ENCODE peak calls at places on chromosome 5, in five cellular contexts. X is pons; H is activated naive CD4-positive, alpha-beta T cell; Y is stimulated activated naive CD8-positive, alpha-beta T cell treated with anti-CD3 and anti-CD28 coated beads, Interleukin-15, Interleukin-2, amounts not matched to agents 100 U/mL and 50 U/mL, for 24 hours; A is skeletal muscle cell. M is an unnamed sample.
A peak's percentile ranks its signal among the peaks of the same experiment; 100 is the strongest.

GRCh38 chr5:178420424-178420823 is 169.8 kb downstream of the COL23A1 start:
- DNase-seq in H (no peak), X (no peak), A (no peak), Y (no peak), M (no peak)

GRCh38 chr5:31427013-31427783 is 104.7 kb downstream of the DROSHA start:
- DNase-seq in H (no peak), X (no peak), Y (no peak), A (no peak), M (no peak)

GRCh38 chr5:158992104-158992740 is 107.5 kb downstream of the EBF1 start:
- DNase-seq in X (no peak), A (peak; percentile 90), Y (no peak), H (no peak), M (no peak)

GRCh38 chr5:8749556-8749955 is 796.3 kb downstream of the SEMA5A start:
- DNase-seq in Y (no peak), X (no peak), A (no peak), H (no peak), M (no peak)

GRCh38 chr5:5356765-5357164 is 65.7 kb upstream of the ICE1 start:
- DNase-seq in H (no peak), Y (no peak), A (no peak), X (no peak), M (no peak)

GRCh38 chr5:175685701-175686350 is 28.0 kb downstream of the HRH2 start:
- DNase-seq in X (no peak), H (no peak), Y (no peak), A (no peak), M (no peak)

GRCh38 chr5:145295236-145295635 is 539.9 kb downstream of the PRELID2 start:
- DNase-seq in A (no peak), Y (no peak), X (no peak), H (no peak), M (no peak)

GRCh38 chr5:133562554-133562953 is 49.8 kb downstream of the FSTL4 start:
- DNase-seq in X (no peak), A (no peak), H (no peak), Y (no peak), M (no peak)

GRCh38 chr5:75373862-75374261 is 36.8 kb downstream of the HMGCR start:
- DNase-seq in Y (no peak), A (no peak), X (no peak), H (no peak), M (no peak)

GRCh38 chr5:7852988-7853387 is 2.1 kb upstream of the CFAP90 start:
- DNase-seq in Y (no peak), H (no peak), X (no peak), A (no peak), M (no peak)

GRCh38 chr5:89280103-89281037 is 397.4 kb upstream of the MEF2C start:
- DNase-seq in Y (no peak), X (no peak), A (no peak), H (no peak), M (no peak)